ENCODE peak calls at places on chromosome 5, in six cellular contexts. One of them, this sample, is unnamed.

GRCh38 chr5:108382784-108383358 is 973 bp upstream of the FBXL17 start:
- DNase-seq in PC-3: no peak
- DNase-seq in astrocyte of the cerebellum: no peak
- DNase-seq in upper lobe of left lung: no peak
- DNase-seq in lung: no peak
- DNase-seq in AG10803: peak; percentile 8
- DNase-seq in this sample: no peak

GRCh38 chr5:68086443-68086842 is 129.1 kb upstream of the PIK3R1 start:
- DNase-seq in upper lobe of left lung: no peak
- DNase-seq in lung: no peak
- DNase-seq in astrocyte of the cerebellum: no peak
- DNase-seq in AG10803: no peak
- DNase-seq in PC-3: no peak
- DNase-seq in this sample: no peak

GRCh38 chr5:167916261-167916660 is 375.2 kb upstream of the WWC1 start:
- DNase-seq in upper lobe of left lung: no peak
- DNase-seq in lung: no peak
- DNase-seq in AG10803: peak; percentile 45
- DNase-seq in PC-3: no peak
- DNase-seq in astrocyte of the cerebellum: peak; percentile 91
- DNase-seq in this sample: no peak

GRCh38 chr5:151125421-151125820 is 32.2 kb downstream of the ANXA6 start:
- DNase-seq in lung: no peak
- DNase-seq in astrocyte of the cerebellum: no peak
- DNase-seq in PC-3: no peak
- DNase-seq in upper lobe of left lung: no peak
- DNase-seq in AG10803: no peak
- DNase-seq in this sample: peak; percentile 59

GRCh38 chr5:42626462-42626861 is 130.2 kb upstream of the CCDC152 start:
- DNase-seq in PC-3: no peak
- DNase-seq in upper lobe of left lung: no peak
- DNase-seq in AG10803: no peak
- DNase-seq in lung: no peak
- DNase-seq in astrocyte of the cerebellum: no peak
- DNase-seq in this sample: no peak

GRCh38 chr5:161544350-161544765 is 2.2 kb downstream of the GABRB2 start:
- DNase-seq in astrocyte of the cerebellum: peak; percentile 20
- DNase-seq in lung: no peak
- DNase-seq in upper lobe of left lung: no peak
- DNase-seq in AG10803: peak; percentile 39
- DNase-seq in PC-3: peak; percentile 33
- DNase-seq in this sample: peak; percentile 34

GRCh38 chr5:150853560-150853959 is 7.2 kb downstream of the IRGM start:
- DNase-seq in astrocyte of the cerebellum: no peak
- DNase-seq in AG10803: no peak
- DNase-seq in lung: no peak
- DNase-seq in upper lobe of left lung: no peak
- DNase-seq in PC-3: no peak
- DNase-seq in this sample: no peak

GRCh38 chr5:2914991-2915484 is 163.6 kb upstream of the IRX2 start:
- DNase-seq in AG10803: no peak
- DNase-seq in PC-3: no peak
- DNase-seq in upper lobe of left lung: no peak
- DNase-seq in lung: peak; percentile 21
- DNase-seq in astrocyte of the cerebellum: no peak
- DNase-seq in this sample: no peak

GRCh38 chr5:134758504-134759341 is at the start of gene DDX46:
- DNase-seq in upper lobe of left lung: peak; percentile 98
- DNase-seq in PC-3: peak; percentile 90
- DNase-seq in astrocyte of the cerebellum: peak; percentile 76
- DNase-seq in AG10803: peak; percentile 87
- DNase-seq in lung: peak; percentile 93
- DNase-seq in this sample: peak; percentile 97

GRCh38 chr5:181120311-181120710 is 10.7 kb downstream of the OR2V1 start:
- DNase-seq in PC-3: peak; percentile 80
- DNase-seq in astrocyte of the cerebellum: no peak
- DNase-seq in upper lobe of left lung: no peak
- DNase-seq in AG10803: peak; percentile 43
- DNase-seq in lung: no peak
- DNase-seq in this sample: no peak

GRCh38 chr5:178832618-178833201 is 27.0 kb upstream of the ZNF354B start:
- DNase-seq in astrocyte of the cerebellum: no peak
- DNase-seq in PC-3: no peak
- DNase-seq in upper lobe of left lung: peak; percentile 38
- DNase-seq in AG10803: no peak
- DNase-seq in lung: no peak
- DNase-seq in this sample: no peak

GRCh38 chr5:178826216-178826615 is 33.5 kb upstream of the ZNF354B start:
- DNase-seq in astrocyte of the cerebellum: no peak
- DNase-seq in PC-3: no peak
- DNase-seq in upper lobe of left lung: no peak
- DNase-seq in AG10803: no peak
- DNase-seq in lung: no peak
- DNase-seq in this sample: no peak

GRCh38 chr5:178827636-178828035 is 32.1 kb upstream of the ZNF354B start:
- DNase-seq in astrocyte of the cerebellum: no peak
- DNase-seq in upper lobe of left lung: no peak
- DNase-seq in AG10803: no peak
- DNase-seq in lung: no peak
- DNase-seq in PC-3: no peak
- DNase-seq in this sample: no peak

GRCh38 chr5:178836628-178837027 is 23.1 kb upstream of the ZNF354B start:
- DNase-seq in lung: no peak
- DNase-seq in PC-3: no peak
- DNase-seq in astrocyte of the cerebellum: no peak
- DNase-seq in upper lobe of left lung: no peak
- DNase-seq in AG10803: no peak
- DNase-seq in this sample: no peak

GRCh38 chr5:178831049-178831448 is 28.7 kb upstream of the ZNF354B start:
- DNase-seq in upper lobe of left lung: no peak
- DNase-seq in AG10803: no peak
- DNase-seq in lung: no peak
- DNase-seq in PC-3: no peak
- DNase-seq in astrocyte of the cerebellum: no peak
- DNase-seq in this sample: no peak
- TF ChIP-seq CTCF in upper lobe of left lung: no peak
- TF ChIP-seq CTCF in AG10803: no peak
- TF ChIP-seq CTCF in lung: no peak
- TF ChIP-seq CTCF in PC-3: peak; percentile 18
- TF ChIP-seq CTCF in astrocyte of the cerebellum: no peak
- TF ChIP-seq CTCF in this sample: no peak

GRCh38 chr5:19865336-19866087 is 122.5 kb downstream of the CDH18 start:
- DNase-seq in upper lobe of left lung: no peak
- DNase-seq in PC-3: no peak
- DNase-seq in AG10803: no peak
- DNase-seq in astrocyte of the cerebellum: no peak
- DNase-seq in lung: no peak
- DNase-seq in this sample: no peak
- TF ChIP-seq CTCF in upper lobe of left lung: no peak
- TF ChIP-seq CTCF in PC-3: no peak
- TF ChIP-seq CTCF in AG10803: no peak
- TF ChIP-seq CTCF in astrocyte of the cerebellum: no peak
- TF ChIP-seq CTCF in lung: no peak
- TF ChIP-seq CTCF in this sample: no peak

GRCh38 chr5:152271420-152271819 is 133.7 kb downstream of the NMUR2 start:
- DNase-seq in AG10803: no peak
- DNase-seq in upper lobe of left lung: no peak
- DNase-seq in PC-3: peak; percentile 87
- DNase-seq in lung: no peak
- DNase-seq in astrocyte of the cerebellum: no peak
- DNase-seq in this sample: no peak
- TF ChIP-seq CTCF in AG10803: no peak
- TF ChIP-seq CTCF in upper lobe of left lung: no peak
- TF ChIP-seq CTCF in PC-3: peak; percentile 95
- TF ChIP-seq CTCF in lung: no peak
- TF ChIP-seq CTCF in astrocyte of the cerebellum: peak; percentile 36
- TF ChIP-seq CTCF in this sample: no peak

GRCh38 chr5:149153193-149153750 is 12.0 kb downstream of the ABLIM3 start:
- DNase-seq in AG10803: no peak
- DNase-seq in PC-3: no peak
- DNase-seq in astrocyte of the cerebellum: no peak
- DNase-seq in lung: no peak
- DNase-seq in upper lobe of left lung: no peak
- DNase-seq in this sample: no peak
- TF ChIP-seq CTCF in AG10803: no peak
- TF ChIP-seq CTCF in PC-3: no peak
- TF ChIP-seq CTCF in astrocyte of the cerebellum: no peak
- TF ChIP-seq CTCF in lung: no peak
- TF ChIP-seq CTCF in upper lobe of left lung: no peak
- TF ChIP-seq CTCF in this sample: no peak

DNA sequence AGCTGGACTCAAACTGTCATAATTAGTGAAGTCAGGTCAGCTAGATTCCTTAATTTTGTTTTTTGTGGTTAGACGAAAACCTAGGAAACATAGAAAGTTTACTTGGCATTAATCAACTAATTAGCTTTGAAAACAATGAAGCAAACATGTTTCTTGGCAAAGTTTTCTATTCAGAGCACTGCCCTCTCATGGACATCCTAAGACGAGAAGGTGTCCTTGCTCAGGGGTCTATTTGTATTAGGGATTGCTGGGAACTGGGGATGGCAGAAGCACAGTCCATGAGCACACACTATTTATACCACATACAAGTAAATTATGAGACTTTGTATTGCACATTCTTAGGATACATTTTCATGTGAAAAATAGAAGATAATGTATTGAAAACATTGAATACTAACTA is 49.7 kb downstream of the POC5 start:
- DNase-seq in astrocyte of the cerebellum: no peak
- DNase-seq in upper lobe of left lung: no peak
- DNase-seq in PC-3: no peak
- DNase-seq in lung: no peak
- DNase-seq in AG10803: no peak
- DNase-seq in this sample: no peak
- TF ChIP-seq CTCF in astrocyte of the cerebellum: peak; percentile 6
- TF ChIP-seq CTCF in upper lobe of left lung: no peak
- TF ChIP-seq CTCF in PC-3: peak; percentile 29
- TF ChIP-seq CTCF in lung: no peak
- TF ChIP-seq CTCF in AG10803: peak; percentile 23
- TF ChIP-seq CTCF in this sample: no peak

DNA sequence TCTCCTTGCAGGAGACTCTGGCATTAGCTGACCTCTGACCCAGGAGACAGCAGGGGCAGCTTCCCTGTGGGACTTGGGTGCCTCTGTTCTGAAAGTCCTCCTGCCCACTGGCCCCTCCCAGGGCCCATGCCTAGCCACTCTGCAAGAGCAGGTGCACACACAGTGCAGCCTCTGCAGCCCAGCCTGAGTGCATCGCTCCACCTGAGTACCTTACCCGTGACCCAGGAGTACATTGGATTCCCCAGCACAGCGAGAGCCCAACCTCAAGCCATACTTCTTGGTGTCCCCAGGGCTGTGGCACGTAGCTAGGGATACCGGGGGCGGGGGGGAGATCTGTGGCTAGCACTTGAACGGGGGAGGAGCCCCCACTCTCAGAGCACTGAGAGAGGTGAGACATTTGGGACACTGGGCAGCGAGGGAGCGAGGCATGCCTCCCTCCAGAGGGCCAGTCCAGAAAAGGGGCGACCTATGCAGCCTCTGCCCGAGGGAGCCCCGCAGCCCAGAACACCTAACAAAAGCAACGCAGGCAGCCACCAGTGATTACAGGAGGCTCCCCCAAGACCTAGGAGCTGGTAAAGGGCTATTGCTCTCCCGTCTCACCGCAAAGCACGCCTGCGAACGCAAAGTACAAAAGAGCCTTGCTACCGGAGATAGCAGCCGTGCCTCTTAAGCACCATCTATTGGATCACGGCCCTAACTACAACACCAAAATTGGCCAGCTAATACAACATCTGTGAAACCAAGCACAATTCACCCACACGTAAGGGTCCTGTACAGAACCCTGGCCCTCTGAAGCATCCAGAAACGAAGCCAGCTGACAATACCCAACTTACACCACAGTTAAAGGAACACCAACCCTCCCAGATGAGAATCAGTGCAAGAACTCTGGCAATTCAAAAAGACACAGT is 826 bp upstream of the PRDM9 start:
- DNase-seq in upper lobe of left lung: peak; percentile 10
- DNase-seq in AG10803: no peak
- DNase-seq in lung: no peak
- DNase-seq in PC-3: peak; percentile 81
- DNase-seq in astrocyte of the cerebellum: no peak
- DNase-seq in this sample: no peak
- TF ChIP-seq CTCF in upper lobe of left lung: no peak
- TF ChIP-seq CTCF in AG10803: no peak
- TF ChIP-seq CTCF in lung: no peak
- TF ChIP-seq CTCF in PC-3: peak; percentile 68
- TF ChIP-seq CTCF in astrocyte of the cerebellum: peak; percentile 3
- TF ChIP-seq CTCF in this sample: no peak

DNA sequence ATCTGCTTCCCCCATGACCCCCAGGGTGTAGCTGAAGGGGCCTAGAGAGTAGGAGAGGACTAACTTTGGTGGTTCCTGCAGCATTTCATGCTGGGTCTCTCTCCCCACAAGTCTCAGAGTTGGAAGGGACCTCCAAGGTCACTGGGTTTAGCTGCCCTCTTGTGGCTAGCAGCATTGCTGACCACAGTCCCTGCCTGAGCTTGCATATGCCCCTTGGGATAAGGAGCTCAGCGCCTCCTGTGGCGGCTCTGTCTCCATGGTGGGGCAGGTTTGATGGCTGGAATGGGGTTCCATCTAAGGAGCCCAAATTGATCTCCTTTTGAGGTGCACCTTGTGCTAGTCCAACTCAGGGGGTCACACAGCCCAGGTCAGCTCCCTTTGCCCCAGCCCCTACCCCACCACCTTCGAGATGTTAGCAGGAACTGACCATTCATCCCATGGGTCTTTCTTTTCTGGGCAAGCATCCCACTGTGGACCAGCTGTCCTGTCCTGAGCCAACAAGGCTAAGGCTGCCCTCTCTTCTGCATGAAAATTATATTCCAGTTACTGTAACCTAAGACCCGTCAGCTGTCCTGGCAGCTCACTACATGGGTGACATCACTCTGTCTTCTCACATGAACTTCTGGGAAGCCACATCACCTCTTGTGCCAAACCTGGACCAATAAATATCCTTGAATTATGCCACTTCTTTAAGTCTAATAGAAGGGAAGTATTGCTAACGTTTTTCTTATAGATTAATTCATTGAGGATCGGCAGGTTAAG is 196.2 kb downstream of the HSPA4 start:
- DNase-seq in AG10803: peak; percentile 3
- DNase-seq in lung: no peak
- DNase-seq in PC-3: no peak
- DNase-seq in upper lobe of left lung: no peak
- DNase-seq in astrocyte of the cerebellum: no peak
- DNase-seq in this sample: no peak
- TF ChIP-seq CTCF in AG10803: peak; percentile 35
- TF ChIP-seq CTCF in lung: no peak
- TF ChIP-seq CTCF in PC-3: peak; percentile 57
- TF ChIP-seq CTCF in upper lobe of left lung: peak; percentile 17
- TF ChIP-seq CTCF in astrocyte of the cerebellum: peak; percentile 30
- TF ChIP-seq CTCF in this sample: no peak